ENCODE peak calls at places on chromosomes 13 and 19, in six cellular contexts. B is HT-29; I is stimulated activated CD4-positive, alpha-beta T cell treated with anti-CD3 and anti-CD28 coated beads, Interleukin-1b, Interleukin-23, amount 100 ng/mL, for 1 hour; T is tibial nerve; Z is SHP77; M is activated naive CD4-positive, alpha-beta T cell treated with anti-CD3 and anti-CD28 coated beads, Interleukin-2, amount 10 ng/mL, durations not matched to agents 7 days and 5 days. C is an unnamed sample.

GRCh38 chr13:51923983-51924539 is 62.3 kb downstream of the CCDC70 start:
- DNase-seq in B (peak; percentile 43), I (no peak), T (no peak), Z (peak; percentile 24), M (no peak), C (no peak)

GRCh38 chr19:8569066-8569761 is 8.0 kb downstream of the MYO1F start:
- DNase-seq in B (no peak), I (peak; percentile 34), T (peak; percentile 50), Z (no peak), M (peak; percentile 86), C (peak; percentile 14)

GRCh38 chr19:35507561-35507960 is 5.9 kb downstream of the DMKN start:
- DNase-seq in B (no peak), I (no peak), T (no peak), Z (no peak), M (no peak), C (no peak)

GRCh38 chr13:32911506-32911905 is 104.7 kb upstream of the KL start:
- DNase-seq in B (peak; percentile 91), I (no peak), T (no peak), Z (peak; percentile 67), M (peak; percentile 58), C (peak; percentile 9)

GRCh38 chr19:14369399-14370168 is 11.7 kb upstream of the ADGRE5 start:
- DNase-seq in B (no peak), I (peak; percentile 70), T (no peak), Z (no peak), M (peak; percentile 89), C (no peak)

GRCh38 chr13:51313619-51314018 is 25.9 kb upstream of the SERPINE3 start:
- DNase-seq in B (no peak), I (no peak), T (no peak), Z (no peak), M (no peak), C (no peak)

GRCh38 chr13:76852991-76853390 is 33.2 kb downstream of the KCTD12 start:
- DNase-seq in B (no peak), I (no peak), T (no peak), Z (no peak), M (no peak), C (no peak)

GRCh38 chr19:18304496-18305312 is 18.2 kb downstream of the LSM4 start:
- DNase-seq in B (peak; percentile 60), I (peak; percentile 57), T (peak; percentile 81), Z (peak; percentile 81), M (peak; percentile 87), C (peak; percentile 79)

GRCh38 chr13:39047560-39047959 is 9.3 kb downstream of the NHLRC3 start:
- DNase-seq in B (peak; percentile 58), I (no peak), T (no peak), Z (no peak), M (no peak), C (no peak)

GRCh38 chr13:24985102-24985501 is 110.8 kb upstream of the PABPC3 start:
- DNase-seq in B (no peak), I (no peak), T (no peak), Z (no peak), M (no peak), C (no peak)

GRCh38 chr19:40231544-40232424 is 5.3 kb upstream of the CCNP start:
- DNase-seq in B (no peak), I (no peak), T (no peak), Z (no peak), M (no peak), C (no peak)

GRCh38 chr19:38062959-38063786 is 156.2 kb downstream of the SIPA1L3 start:
- DNase-seq in B (no peak), I (no peak), T (no peak), Z (peak; percentile 95), M (no peak), C (peak; percentile 26)

GRCh38 chr13:51589793-51590192 is 5.5 kb downstream of the WDFY2 start:
- DNase-seq in B (no peak), I (no peak), T (no peak), Z (no peak), M (no peak), C (no peak)

GRCh38 chr13:35140321-35140720 is 198.3 kb downstream of the NBEA start:
- DNase-seq in B (no peak), I (no peak), T (no peak), Z (peak; percentile 52), M (no peak), C (no peak)

GRCh38 chr13:77516342-77516789 is 19.1 kb upstream of the SCEL start:
- DNase-seq in B (no peak), I (no peak), T (no peak), Z (no peak), M (no peak), C (no peak)

GRCh38 chr13:41061914-41062837 is 867 bp downstream of the WBP4 start:
- DNase-seq in B (no peak), I (no peak), T (peak; percentile 19), Z (peak; percentile 50), M (no peak), C (peak; percentile 55)

GRCh38 chr13:67229438-67230242 is 496 bp downstream of the PCDH9 start:
- DNase-seq in B (no peak), I (no peak), T (peak; percentile 5), Z (no peak), M (no peak), C (no peak)

C was measured in midbrain.